ENCODE peak calls at places on chromosomes 6 and 20, in nine cellular contexts. One of them, this sample, is unnamed.

GRCh38 chr6:27865952-27866369 is 46.2 kb downstream of the OR2B2 start:
- DNase-seq in HepG2: no peak
- DNase-seq in transverse colon: peak; percentile 29
- DNase-seq in HCT116: no peak
- DNase-seq in GM23338: peak; percentile 67
- DNase-seq in K562: no peak
- DNase-seq in stomach: no peak
- DNase-seq in H1: peak; percentile 71
- DNase-seq in Panc1: no peak
- DNase-seq in this sample: no peak

GRCh38 chr6:168279403-168279935 is 40.1 kb downstream of the DACT2 start:
- DNase-seq in HepG2: no peak
- DNase-seq in transverse colon: no peak
- DNase-seq in HCT116: no peak
- DNase-seq in GM23338: no peak
- DNase-seq in K562: no peak
- DNase-seq in stomach: no peak
- DNase-seq in H1: no peak
- DNase-seq in Panc1: no peak
- DNase-seq in this sample: no peak

GRCh38 chr6:168852336-168852884 is 401.2 kb downstream of the THBS2 start:
- DNase-seq in HepG2: no peak
- DNase-seq in transverse colon: no peak
- DNase-seq in HCT116: no peak
- DNase-seq in GM23338: no peak
- DNase-seq in K562: no peak
- DNase-seq in stomach: no peak
- DNase-seq in H1: no peak
- DNase-seq in Panc1: no peak
- DNase-seq in this sample: no peak

GRCh38 chr20:11894072-11894471 is 23.6 kb upstream of the BTBD3 start:
- DNase-seq in HepG2: no peak
- DNase-seq in transverse colon: peak; percentile 41
- DNase-seq in HCT116: no peak
- DNase-seq in GM23338: no peak
- DNase-seq in K562: no peak
- DNase-seq in stomach: no peak
- DNase-seq in H1: no peak
- DNase-seq in Panc1: no peak
- DNase-seq in this sample: no peak

GRCh38 chr6:159969204-159969912 is 476 bp downstream of the IGF2R start:
- DNase-seq in HepG2: no peak
- DNase-seq in transverse colon: peak; percentile 42
- DNase-seq in HCT116: no peak
- DNase-seq in GM23338: peak; percentile 65
- DNase-seq in K562: no peak
- DNase-seq in stomach: peak; percentile 31
- DNase-seq in H1: peak; percentile 68
- DNase-seq in Panc1: no peak
- DNase-seq in this sample: peak; percentile 58

GRCh38 chr20:8646026-8646425 is 422.9 kb upstream of the PLCB4 start:
- DNase-seq in HepG2: no peak
- DNase-seq in transverse colon: no peak
- DNase-seq in HCT116: no peak
- DNase-seq in GM23338: no peak
- DNase-seq in K562: no peak
- DNase-seq in stomach: no peak
- DNase-seq in H1: no peak
- DNase-seq in Panc1: no peak
- DNase-seq in this sample: no peak

GRCh38 chr20:40632346-40632976 is 56.6 kb downstream of the MAFB start:
- DNase-seq in HepG2: no peak
- DNase-seq in transverse colon: no peak
- DNase-seq in HCT116: no peak
- DNase-seq in GM23338: no peak
- DNase-seq in K562: no peak
- DNase-seq in stomach: no peak
- DNase-seq in H1: no peak
- DNase-seq in Panc1: no peak
- DNase-seq in this sample: no peak

GRCh38 chr6:106512048-106512957 is 117.0 kb downstream of the RTN4IP1 start:
- DNase-seq in HepG2: peak; percentile 68
- DNase-seq in transverse colon: peak; percentile 92
- DNase-seq in HCT116: no peak
- DNase-seq in GM23338: peak; percentile 80
- DNase-seq in K562: peak; percentile 13
- DNase-seq in stomach: peak; percentile 84
- DNase-seq in H1: peak; percentile 79
- DNase-seq in Panc1: no peak
- DNase-seq in this sample: peak; percentile 44

DNA sequence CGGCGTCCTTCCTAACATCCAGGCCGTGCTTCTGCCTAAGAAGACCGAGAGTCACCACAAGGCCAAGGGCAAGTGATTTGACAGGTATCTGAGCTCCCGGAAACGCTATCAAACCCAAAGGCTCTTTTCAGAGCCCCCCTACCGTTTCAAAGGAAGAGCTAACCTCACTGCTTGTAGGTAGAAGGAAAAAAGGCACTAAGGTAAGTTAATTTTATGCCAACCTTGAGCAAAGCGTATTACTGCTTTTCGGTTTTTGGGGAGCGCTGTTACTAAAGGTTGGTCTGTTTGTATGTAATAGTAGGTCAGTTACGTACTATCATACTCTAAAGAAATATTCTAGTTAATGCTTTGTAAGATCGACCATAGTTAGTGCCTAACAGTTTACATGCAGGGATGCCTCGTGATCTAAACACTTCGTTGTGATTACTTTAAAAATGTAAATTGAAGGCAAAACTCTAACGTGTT is 37.4 kb downstream of the HFE start:
- DNase-seq in HepG2: no peak
- DNase-seq in transverse colon: no peak
- DNase-seq in HCT116: peak; percentile 35
- DNase-seq in GM23338: peak; percentile 54
- DNase-seq in K562: peak; percentile 52
- DNase-seq in stomach: no peak
- DNase-seq in H1: no peak
- DNase-seq in Panc1: no peak
- DNase-seq in this sample: no peak
- TF ChIP-seq POLR2AphosphoS5 in HepG2: no peak
- TF ChIP-seq POLR2AphosphoS5 in transverse colon: no peak
- TF ChIP-seq POLR2AphosphoS5 in HCT116: no peak
- TF ChIP-seq POLR2AphosphoS5 in GM23338: no peak
- TF ChIP-seq POLR2AphosphoS5 in K562: peak; percentile 6
- TF ChIP-seq POLR2AphosphoS5 in stomach: no peak
- TF ChIP-seq POLR2AphosphoS5 in H1: no peak
- TF ChIP-seq POLR2AphosphoS5 in Panc1: no peak
- TF ChIP-seq POLR2AphosphoS5 in this sample: no peak

GRCh38 chr6:136378888-136379287 is 89.2 kb upstream of the BCLAF1 start:
- DNase-seq in HepG2: no peak
- DNase-seq in transverse colon: no peak
- DNase-seq in HCT116: no peak
- DNase-seq in GM23338: peak; percentile 19
- DNase-seq in K562: no peak
- DNase-seq in stomach: no peak
- DNase-seq in H1: no peak
- DNase-seq in Panc1: no peak
- DNase-seq in this sample: no peak
- TF ChIP-seq CTCF in HepG2: no peak
- TF ChIP-seq CTCF in transverse colon: peak; percentile 36
- TF ChIP-seq CTCF in HCT116: peak; percentile 47
- TF ChIP-seq CTCF in GM23338: peak; percentile 32
- TF ChIP-seq CTCF in K562: peak; percentile 50
- TF ChIP-seq CTCF in stomach: peak; percentile 18
- TF ChIP-seq CTCF in H1: no peak
- TF ChIP-seq CTCF in Panc1: peak; percentile 49
- TF ChIP-seq CTCF in this sample: no peak

GRCh38 chr20:47361268-47361665 is 4.8 kb upstream of the ZMYND8 start:
- DNase-seq in HepG2: no peak
- DNase-seq in transverse colon: no peak
- DNase-seq in HCT116: no peak
- DNase-seq in GM23338: no peak
- DNase-seq in K562: no peak
- DNase-seq in stomach: no peak
- DNase-seq in H1: no peak
- DNase-seq in Panc1: no peak
- DNase-seq in this sample: no peak

GRCh38 chr20:47359533-47360206 is 3.2 kb upstream of the ZMYND8 start:
- DNase-seq in HepG2: no peak
- DNase-seq in transverse colon: no peak
- DNase-seq in HCT116: no peak
- DNase-seq in GM23338: no peak
- DNase-seq in K562: no peak
- DNase-seq in stomach: no peak
- DNase-seq in H1: no peak
- DNase-seq in Panc1: no peak
- DNase-seq in this sample: no peak

GRCh38 chr20:47358672-47359532 is 2.4 kb upstream of the ZMYND8 start:
- DNase-seq in HepG2: peak; percentile 100
- DNase-seq in transverse colon: peak; percentile 88
- DNase-seq in HCT116: peak; percentile 49
- DNase-seq in GM23338: peak; percentile 81
- DNase-seq in K562: peak; percentile 63
- DNase-seq in stomach: peak; percentile 91
- DNase-seq in H1: no peak
- DNase-seq in Panc1: peak; percentile 64
- DNase-seq in this sample: peak; percentile 97

GRCh38 chr20:47360207-47360488 is 3.6 kb upstream of the ZMYND8 start:
- DNase-seq in HepG2: peak; percentile 69
- DNase-seq in transverse colon: peak; percentile 53
- DNase-seq in HCT116: no peak
- DNase-seq in GM23338: no peak
- DNase-seq in K562: no peak
- DNase-seq in stomach: peak; percentile 54
- DNase-seq in H1: no peak
- DNase-seq in Panc1: no peak
- DNase-seq in this sample: peak; percentile 65

DNA sequence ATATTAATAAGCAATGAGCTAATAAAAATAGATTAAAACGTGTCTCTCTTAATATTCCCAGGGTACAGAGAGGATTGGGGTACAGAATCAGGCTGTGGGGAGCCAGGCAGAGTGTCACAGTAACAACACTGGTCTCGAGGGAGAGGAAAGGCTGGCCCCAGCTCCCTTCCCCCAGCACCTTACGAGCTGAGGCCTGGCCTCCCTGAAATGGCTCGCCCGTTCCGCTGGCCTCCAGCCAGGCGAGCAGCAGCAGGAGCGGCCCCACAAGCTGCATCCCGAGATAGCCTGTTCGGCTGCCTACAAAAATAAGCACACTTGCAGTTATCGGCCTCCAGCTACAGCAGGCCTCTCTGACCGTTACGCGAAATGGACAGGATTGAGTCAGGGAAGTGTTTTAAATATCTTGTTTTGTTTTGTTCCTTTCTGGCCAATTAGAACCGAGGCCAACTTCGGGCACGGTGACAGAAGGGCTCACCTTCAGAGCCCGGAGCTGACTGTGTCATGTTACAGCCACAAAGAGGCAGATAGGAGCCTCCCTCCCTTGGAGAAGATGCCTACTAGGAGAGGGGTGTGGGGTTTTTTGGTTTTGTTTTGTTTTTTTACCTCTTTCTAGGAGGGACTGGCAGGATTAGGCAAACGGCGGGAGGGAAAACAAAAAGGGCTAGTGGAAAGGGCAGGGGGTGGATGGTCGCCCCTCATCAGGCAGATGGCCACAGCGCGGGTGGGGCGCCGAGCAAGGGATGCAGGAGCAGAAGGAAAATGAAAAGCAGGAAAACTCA is 4.2 kb upstream of the ZMYND8 start:
- DNase-seq in HepG2: peak; percentile 90
- DNase-seq in transverse colon: peak; percentile 77
- DNase-seq in HCT116: peak; percentile 60
- DNase-seq in GM23338: peak; percentile 86
- DNase-seq in K562: peak; percentile 86
- DNase-seq in stomach: peak; percentile 86
- DNase-seq in H1: peak; percentile 66
- DNase-seq in Panc1: no peak
- DNase-seq in this sample: peak; percentile 94
- H3K4me1 ChIP-seq in HepG2: peaks cover 58% of the 10 kb centered on the region
- H3K4me1 ChIP-seq in transverse colon: peaks cover 57% of the 10 kb centered on the region
- H3K4me1 ChIP-seq in HCT116: peaks cover 63% of the 10 kb centered on the region
- H3K4me1 ChIP-seq in GM23338: peaks cover 75% of the 10 kb centered on the region
- H3K4me1 ChIP-seq in K562: peaks cover 71% of the 10 kb centered on the region
- H3K4me1 ChIP-seq in stomach: peaks cover 66% of the 10 kb centered on the region
- H3K4me1 ChIP-seq in H1: peaks cover 42% of the 10 kb centered on the region
- H3K4me1 ChIP-seq in Panc1: peaks cover 72% of the 10 kb centered on the region
- H3K4me1 ChIP-seq in this sample: peaks cover 31% of the 10 kb centered on the region

GRCh38 chr20:62828051-62828450 is 11.2 kb downstream of the COL9A3 start:
- DNase-seq in HepG2: no peak
- DNase-seq in transverse colon: no peak
- DNase-seq in HCT116: no peak
- DNase-seq in GM23338: no peak
- DNase-seq in K562: no peak
- DNase-seq in stomach: no peak
- DNase-seq in H1: no peak
- DNase-seq in Panc1: no peak
- DNase-seq in this sample: no peak

GRCh38 chr20:62830821-62831220 is 14.0 kb downstream of the COL9A3 start:
- DNase-seq in HepG2: no peak
- DNase-seq in transverse colon: no peak
- DNase-seq in HCT116: no peak
- DNase-seq in GM23338: no peak
- DNase-seq in K562: peak; percentile 48
- DNase-seq in stomach: no peak
- DNase-seq in H1: no peak
- DNase-seq in Panc1: no peak
- DNase-seq in this sample: no peak

GRCh38 chr20:62830251-62830650 is 13.4 kb downstream of the COL9A3 start:
- DNase-seq in HepG2: no peak
- DNase-seq in transverse colon: no peak
- DNase-seq in HCT116: no peak
- DNase-seq in GM23338: no peak
- DNase-seq in K562: no peak
- DNase-seq in stomach: no peak
- DNase-seq in H1: no peak
- DNase-seq in Panc1: no peak
- DNase-seq in this sample: no peak

GRCh38 chr20:62828551-62829230 is 11.8 kb downstream of the COL9A3 start:
- DNase-seq in HepG2: no peak
- DNase-seq in transverse colon: no peak
- DNase-seq in HCT116: no peak
- DNase-seq in GM23338: no peak
- DNase-seq in K562: no peak
- DNase-seq in stomach: no peak
- DNase-seq in H1: no peak
- DNase-seq in Panc1: no peak
- DNase-seq in this sample: no peak

DNA sequence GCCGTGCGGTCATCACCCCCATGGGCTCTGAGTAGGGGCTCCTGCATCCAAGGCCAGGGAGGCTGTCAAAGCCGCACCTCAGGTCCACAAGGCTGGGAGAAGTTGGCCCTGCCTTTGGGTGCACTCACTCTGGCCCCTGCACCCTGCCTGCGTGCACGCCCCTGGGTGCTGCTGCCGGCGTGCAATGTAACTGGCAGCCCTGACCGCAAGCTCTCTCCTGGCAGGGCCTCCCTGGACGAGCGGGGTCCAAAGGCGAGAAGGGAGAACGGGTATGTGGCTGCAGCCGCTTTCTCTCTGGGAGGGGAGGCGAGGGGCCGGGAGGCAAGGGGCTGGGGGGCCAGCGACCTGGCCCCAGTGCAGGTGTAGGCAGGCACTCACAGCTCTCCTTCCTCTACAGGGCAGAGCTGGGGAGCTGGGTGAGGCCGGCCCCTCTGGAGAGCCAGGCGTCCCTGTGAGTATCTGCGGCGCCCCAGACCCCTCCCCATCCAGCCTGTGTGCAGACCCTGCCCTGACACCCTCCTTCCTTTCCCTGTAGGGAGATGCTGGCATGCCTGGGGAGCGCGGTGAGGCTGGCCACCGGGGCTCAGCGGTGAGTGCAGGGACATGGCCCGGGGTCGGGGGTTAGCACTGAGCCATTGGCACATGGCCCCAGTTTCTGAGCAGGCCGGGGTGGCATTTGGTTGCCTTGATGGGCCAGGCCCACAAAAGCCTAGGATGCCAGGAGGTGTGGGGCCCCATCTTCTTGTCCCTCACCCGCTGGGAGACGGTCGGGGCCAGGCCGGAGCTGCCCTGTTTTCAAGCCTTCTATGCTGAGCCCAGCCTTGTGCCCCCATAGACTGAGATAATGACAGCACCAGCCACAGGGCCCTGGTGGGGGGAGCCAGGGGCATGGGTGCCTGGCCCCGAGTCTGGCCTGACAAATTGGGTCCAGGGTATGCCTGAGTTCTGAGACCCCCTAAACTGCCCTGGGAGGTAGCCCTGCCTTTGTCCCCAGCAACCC is 12.7 kb downstream of the COL9A3 start:
- DNase-seq in HepG2: no peak
- DNase-seq in transverse colon: no peak
- DNase-seq in HCT116: no peak
- DNase-seq in GM23338: no peak
- DNase-seq in K562: no peak
- DNase-seq in stomach: no peak
- DNase-seq in H1: no peak
- DNase-seq in Panc1: no peak
- DNase-seq in this sample: no peak
- TF ChIP-seq POLR2AphosphoS5 in HepG2: no peak
- TF ChIP-seq POLR2AphosphoS5 in transverse colon: no peak
- TF ChIP-seq POLR2AphosphoS5 in HCT116: no peak
- TF ChIP-seq POLR2AphosphoS5 in GM23338: peak; percentile 21
- TF ChIP-seq POLR2AphosphoS5 in K562: no peak
- TF ChIP-seq POLR2AphosphoS5 in stomach: no peak
- TF ChIP-seq POLR2AphosphoS5 in H1: no peak
- TF ChIP-seq POLR2AphosphoS5 in Panc1: no peak
- TF ChIP-seq POLR2AphosphoS5 in this sample: no peak

This sample was measured in breast epithelium.